ENCODE peak calls at places on chromosome 17, in ten cellular contexts. C is cardiac muscle cell, Z is GM12878, J is epithelial cell of esophagus, X is stomach, D is esophagus muscularis mucosa, O is ascending aorta, K is kidney, U is MCF 10A, R is dorsolateral prefrontal cortex. T is an unnamed sample.

GRCh38 chr17:20944014-20944905 is 98.6 kb downstream of the USP22 start:
- DNase-seq in C (no peak), Z (no peak), J (peak), X (peak), D (no peak), O (no peak), K (no peak), U (peak), R (no peak), T (no peak)

GRCh38 chr17:66301864-66302741 is at the start of gene PRKCA:
- DNase-seq in C (peak), Z (no peak), J (peak), X (peak), D (no peak), O (no peak), K (peak), U (peak), R (peak), T (no peak)

GRCh38 chr17:19315104-19315503 is 47.4 kb downstream of the B9D1 start:
- DNase-seq in C (no peak), Z (no peak), J (no peak), X (no peak), D (no peak), O (no peak), K (no peak), U (no peak), R (no peak), T (no peak)

GRCh38 chr17:63358111-63358839 is 87.8 kb downstream of the CYB561 start:
- DNase-seq in C (peak), Z (no peak), J (peak), X (no peak), D (no peak), O (no peak), K (no peak), U (no peak), R (no peak), T (no peak)

GRCh38 chr17:82114872-82115271 is 16.8 kb upstream of the FASN start:
- DNase-seq in C (no peak), Z (no peak), J (no peak), X (no peak), D (no peak), O (no peak), K (no peak), U (no peak), R (no peak), T (no peak)

GRCh38 chr17:72466606-72467005 is 345.8 kb downstream of the SOX9 start:
- DNase-seq in C (no peak), Z (no peak), J (no peak), X (no peak), D (no peak), O (no peak), K (no peak), U (no peak), R (no peak), T (no peak)

GRCh38 chr17:72560303-72561247 is 439.8 kb downstream of the SOX9 start:
- DNase-seq in C (peak), Z (no peak), J (peak), X (peak), D (no peak), O (no peak), K (no peak), U (peak), R (peak), T (peak)

GRCh38 chr17:52124993-52125392 is 33.5 kb downstream of the CA10 start:
- DNase-seq in C (no peak), Z (no peak), J (no peak), X (no peak), D (no peak), O (no peak), K (no peak), U (no peak), R (no peak), T (no peak)

GRCh38 chr17:57357392-57357784 is 101.1 kb downstream of the MSI2 start:
- DNase-seq in C (no peak), Z (no peak), J (peak), X (peak), D (no peak), O (peak), K (peak), U (no peak), R (peak), T (no peak)

GRCh38 chr17:38617967-38618760 is 12.4 kb upstream of the SRCIN1 start:
- DNase-seq in C (no peak), Z (no peak), J (no peak), X (no peak), D (no peak), O (no peak), K (peak), U (no peak), R (no peak), T (no peak)

GRCh38 chr17:57876866-57877237 is 27.0 kb upstream of the MRPS23 start:
- DNase-seq in C (no peak), Z (no peak), J (peak), X (no peak), D (no peak), O (no peak), K (no peak), U (no peak), R (no peak), T (no peak)

GRCh38 chr17:78138204-78139060 is 7.8 kb upstream of the C17orf99 start:
- DNase-seq in C (no peak), Z (no peak), J (no peak), X (no peak), D (no peak), O (no peak), K (no peak), U (no peak), R (no peak), T (no peak)

GRCh38 chr17:78134899-78135385 is 4.4 kb downstream of the TMC8 start:
- DNase-seq in C (no peak), Z (no peak), J (no peak), X (no peak), D (no peak), O (no peak), K (no peak), U (no peak), R (no peak), T (no peak)

GRCh38 chr17:78140169-78141051 is 5.8 kb upstream of the C17orf99 start:
- DNase-seq in C (peak), Z (peak), J (peak), X (peak), D (peak), O (peak), K (peak), U (peak), R (no peak), T (peak)

GRCh38 chr17:78135858-78136500 is 5.4 kb downstream of the TMC8 start:
- DNase-seq in C (no peak), Z (no peak), J (no peak), X (no peak), D (no peak), O (no peak), K (no peak), U (no peak), R (no peak), T (no peak)

DNA sequence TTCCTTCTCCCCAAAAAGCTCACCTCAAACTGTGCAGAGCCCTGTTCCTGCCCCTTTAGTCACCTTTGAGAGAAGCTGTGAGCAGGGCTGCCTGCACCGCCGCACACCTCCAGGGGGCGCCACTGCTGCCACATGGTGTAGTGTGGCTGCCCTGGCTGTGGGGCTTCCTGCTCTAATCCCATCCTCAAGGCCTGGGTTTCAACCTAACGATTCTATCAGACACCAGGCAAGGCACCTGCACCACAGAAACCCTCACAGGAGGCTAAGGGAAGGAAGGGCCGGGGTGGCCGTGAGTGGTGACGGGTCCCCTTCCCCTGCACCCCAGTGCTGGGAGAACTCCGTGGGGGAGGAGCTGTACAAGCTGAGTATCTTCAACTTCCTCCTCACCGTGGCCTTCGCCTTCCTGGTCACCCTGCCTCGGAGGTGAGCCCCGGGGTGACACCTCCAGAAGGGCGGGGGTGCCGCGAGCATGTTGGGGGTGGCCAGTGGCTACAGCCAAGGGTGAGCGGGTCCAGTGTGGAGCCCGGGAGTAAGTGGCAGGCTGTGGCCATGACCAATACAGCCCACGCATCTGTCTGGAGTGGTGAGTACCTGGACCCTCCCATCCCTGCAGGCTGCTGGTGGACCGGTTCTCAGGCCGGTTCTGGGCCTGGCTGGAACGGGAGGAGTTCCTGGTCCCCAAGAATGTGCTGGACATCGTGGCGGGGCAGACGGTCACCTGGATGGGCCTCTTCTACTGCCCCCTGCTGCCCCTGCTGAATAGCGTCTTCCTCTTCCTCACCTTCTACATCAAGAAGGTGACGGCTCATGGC is 7.0 kb downstream of the TMC8 start:
- DNase-seq in C (no peak), Z (no peak), J (no peak), X (no peak), D (no peak), O (no peak), K (no peak), U (no peak), R (no peak), T (no peak)
- TF ChIP-seq CTCF in C (peak), Z (peak), J (peak), X (no peak), D (no peak), O (no peak), K (peak), U (peak), R (no peak), T (peak)

GRCh38 chr17:44794699-44795413 is 35.2 kb downstream of the GJC1 start:
- DNase-seq in C (peak), Z (no peak), J (peak), X (no peak), D (no peak), O (no peak), K (peak), U (peak), R (no peak), T (no peak)
- TF ChIP-seq CTCF in C (no peak), Z (no peak), J (no peak), X (no peak), D (no peak), O (no peak), K (no peak), U (no peak), R (no peak), T (no peak)

DNA sequence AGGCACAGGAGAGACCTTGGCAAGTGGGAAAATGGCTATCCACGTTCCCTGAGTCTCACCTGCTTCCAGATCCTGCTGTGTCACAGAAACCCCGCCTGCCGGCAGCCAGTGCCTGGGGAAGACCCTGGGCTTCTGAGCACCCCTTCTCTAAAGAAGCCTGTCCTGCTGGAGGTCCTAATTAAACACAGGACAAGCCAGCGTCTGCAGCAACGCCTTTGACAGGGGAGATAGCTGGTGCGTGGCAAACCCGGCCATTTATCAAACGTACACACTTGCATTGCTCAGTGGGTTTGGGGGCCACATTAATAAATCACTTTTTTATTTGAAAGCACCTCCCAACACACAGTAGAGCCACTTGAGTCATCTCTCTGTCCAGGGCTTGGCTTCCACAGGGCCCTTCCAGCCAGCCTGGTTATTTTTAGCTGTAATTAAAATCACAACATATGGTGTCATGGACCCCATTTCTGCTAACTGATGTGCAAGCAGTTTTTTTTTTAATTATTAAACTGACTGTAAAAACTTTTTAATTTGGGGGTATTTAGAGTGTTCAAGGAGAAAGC is 201.2 kb upstream of the WSCD1 start:
- DNase-seq in C (no peak), Z (no peak), J (no peak), X (no peak), D (peak), O (no peak), K (no peak), U (no peak), R (no peak), T (no peak)
- TF ChIP-seq CTCF in C (no peak), Z (no peak), J (no peak), X (no peak), D (no peak), O (no peak), K (no peak), U (no peak), R (no peak), T (no peak)

DNA sequence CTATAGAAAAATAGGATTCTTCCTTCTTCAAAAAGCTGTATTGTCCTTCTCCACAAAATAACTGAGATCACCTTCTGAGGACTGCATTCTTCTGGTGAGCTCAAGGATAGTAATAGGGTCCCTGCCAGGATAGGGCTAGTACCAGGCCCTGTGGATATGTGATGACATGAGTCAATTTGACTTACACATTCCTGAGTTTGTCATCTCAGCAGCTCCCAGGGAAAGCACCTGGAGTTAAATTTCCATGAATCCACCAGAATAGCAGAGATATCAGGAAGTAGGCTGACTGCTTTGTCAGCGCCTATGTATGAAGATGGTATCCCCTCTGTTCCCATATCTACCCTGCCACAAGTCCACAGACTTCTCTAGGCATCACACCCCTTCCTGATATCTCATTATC is 225.8 kb downstream of the PMP22 start:
- DNase-seq in C (no peak), Z (no peak), J (peak), X (no peak), D (no peak), O (no peak), K (no peak), U (peak), R (no peak), T (no peak)
- TF ChIP-seq CTCF in C (no peak), Z (no peak), J (no peak), X (no peak), D (no peak), O (no peak), K (no peak), U (no peak), R (no peak), T (no peak)